ENCODE peak calls at places on chromosomes 1 and 21, in five cellular contexts. A, T, W, S and X are unnamed samples.

GRCh38 chr1:79100385-79100784 is 93.9 kb upstream of the ADGRL4 start:
- DNase-seq in W (no peak), T (no peak), A (peak; percentile 53), S (no peak), X (no peak)

GRCh38 chr21:43735236-43736091 is 16.5 kb downstream of the PDXK start:
- DNase-seq in W (no peak), S (no peak), A (no peak), T (peak; percentile 8), X (no peak)

GRCh38 chr1:199243423-199244061 is 604.7 kb downstream of the PTPRC start:
- DNase-seq in A (peak; percentile 49), W (peak; percentile 53), S (peak; percentile 39), T (peak; percentile 43), X (peak; percentile 7)

GRCh38 chr1:219039018-219039740 is 134.5 kb upstream of the LYPLAL1 start:
- DNase-seq in S (no peak), A (no peak), T (no peak), W (no peak), X (no peak)

GRCh38 chr1:237411621-237412020 is 369.6 kb downstream of the RYR2 start:
- DNase-seq in W (peak; percentile 21), A (no peak), S (no peak), T (no peak), X (peak; percentile 3)

GRCh38 chr1:39214021-39214713 is 9.7 kb downstream of the MACF1 start:
- DNase-seq in A (peak; percentile 61), S (no peak), W (no peak), T (no peak), X (peak; percentile 80)

GRCh38 chr1:47436304-47436978 is 1.4 kb upstream of the FOXD2 start:
- DNase-seq in S (peak; percentile 77), W (peak; percentile 65), T (peak; percentile 67), A (peak; percentile 54), X (peak; percentile 57)

GRCh38 chr1:52157582-52157981 is 15.7 kb downstream of the ZFYVE9 start:
- DNase-seq in W (no peak), T (no peak), S (no peak), A (no peak), X (no peak)

GRCh38 chr1:116111196-116112021 is at the start of gene MAB21L3:
- DNase-seq in S (no peak), T (no peak), W (no peak), A (no peak), X (peak; percentile 62)

GRCh38 chr1:231583376-231583775 is 43.2 kb upstream of the DISC1 start:
- DNase-seq in A (no peak), T (no peak), W (no peak), S (no peak), X (no peak)

GRCh38 chr1:231580874-231581273 is 45.7 kb upstream of the DISC1 start:
- DNase-seq in W (no peak), S (no peak), A (no peak), T (no peak), X (no peak)

GRCh38 chr1:231581859-231582258 is 44.7 kb upstream of the DISC1 start:
- DNase-seq in S (no peak), T (no peak), W (no peak), A (no peak), X (no peak)

GRCh38 chr1:231584117-231584516 is 42.5 kb upstream of the DISC1 start:
- DNase-seq in A (peak; percentile 67), S (no peak), W (no peak), T (no peak), X (no peak)
- H3K4me3 ChIP-seq in A (no peak overlapping the region), S (no peak overlapping the region), W (no peak overlapping the region), T (no peak overlapping the region), X (no peak overlapping the region)

GRCh38 chr1:31602081-31602480 is 15.4 kb upstream of the HCRTR1 start:
- DNase-seq in T (no peak), S (no peak), A (no peak), W (no peak), X (no peak)

GRCh38 chr1:31596737-31597097 is 20.4 kb downstream of the TINAGL1 start:
- DNase-seq in S (no peak), T (no peak), A (no peak), W (no peak), X (no peak)

GRCh38 chr1:31600641-31601040 is 16.8 kb upstream of the HCRTR1 start:
- DNase-seq in A (no peak), W (no peak), T (no peak), S (no peak), X (no peak)

GRCh38 chr1:31595836-31596736 is 19.8 kb downstream of the TINAGL1 start:
- DNase-seq in T (no peak), A (no peak), S (no peak), W (no peak), X (no peak)

GRCh38 chr1:31598980-31599379 is 18.5 kb upstream of the HCRTR1 start:
- DNase-seq in T (no peak), S (no peak), A (no peak), W (no peak), X (no peak)
- H3K4me1 ChIP-seq in T (no peaks in the 10 kb centered on the region), S (no peaks in the 10 kb centered on the region), A (no peaks in the 10 kb centered on the region), W (no peaks in the 10 kb centered on the region), X (peaks cover under 1% of the 10 kb centered on the region)

GRCh38 chr1:156760796-156761104 is 6.6 kb upstream of the PRCC start:
- DNase-seq in S (no peak), T (no peak), A (no peak), W (no peak), X (no peak)
- H3K4me3 ChIP-seq in S (no peak overlapping the region), T (no peak overlapping the region), A (no peak overlapping the region), W (no peak overlapping the region), X (no peak overlapping the region)

DNA sequence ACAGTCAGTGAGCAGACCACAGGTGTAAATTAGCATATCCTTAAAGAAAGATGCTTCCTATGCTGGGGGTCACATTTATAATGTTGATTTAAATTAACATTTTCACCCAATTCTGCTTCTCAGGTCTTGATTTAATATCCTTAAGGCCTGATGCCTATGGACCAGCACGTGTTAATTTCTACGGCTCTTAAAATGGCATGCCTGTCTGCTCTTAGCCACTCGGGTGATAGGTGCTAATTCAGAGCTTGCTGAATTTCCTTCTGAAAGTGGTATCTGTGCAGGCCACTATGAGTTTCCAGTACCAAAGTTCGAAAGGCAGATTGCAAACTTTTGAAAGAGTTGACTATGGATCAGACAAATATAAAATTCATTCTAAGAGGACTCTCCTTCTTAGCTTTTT is 487.4 kb upstream of the ADGRL2 start:
- DNase-seq in S (no peak), A (no peak), T (no peak), W (no peak), X (no peak)
- H3K4me1 ChIP-seq in S (no peaks in the 10 kb centered on the region), A (no peaks in the 10 kb centered on the region), T (peaks cover 15% of the 10 kb centered on the region), W (no peaks in the 10 kb centered on the region), X (peaks cover 3% of the 10 kb centered on the region)

GRCh38 chr1:192581131-192581927 is 5.8 kb downstream of the RGS1 start:
- DNase-seq in W (no peak), A (peak; percentile 70), S (no peak), T (no peak), X (no peak)

GRCh38 chr1:192578144-192578909 is 2.8 kb downstream of the RGS1 start:
- DNase-seq in T (no peak), A (no peak), W (no peak), S (no peak), X (no peak)

GRCh38 chr1:192579319-192579738 is 3.8 kb downstream of the RGS1 start:
- DNase-seq in W (no peak), S (no peak), A (peak; percentile 80), T (no peak), X (no peak)

GRCh38 chr1:192577145-192578140 is 1.9 kb downstream of the RGS1 start:
- DNase-seq in S (no peak), W (no peak), T (no peak), A (no peak), X (no peak)

GRCh38 chr1:192580351-192580962 is 4.9 kb downstream of the RGS1 start:
- DNase-seq in W (no peak), S (no peak), T (peak; percentile 30), A (peak; percentile 86), X (no peak)
- H3K4me3 ChIP-seq in W (no peak overlapping the region), S (no peak overlapping the region), T (no peak overlapping the region), A (no peak overlapping the region), X (no peak overlapping the region)

GRCh38 chr1:111620412-111620971 is 903 bp downstream of the RAP1A start:
- DNase-seq in T (no peak), A (no peak), S (no peak), W (no peak), X (no peak)
- H3K4me1 ChIP-seq in T (peaks cover 18% of the 10 kb centered on the region), A (peaks cover 3% of the 10 kb centered on the region), S (peaks cover 24% of the 10 kb centered on the region), W (peaks cover 80% of the 10 kb centered on the region), X (peaks cover 24% of the 10 kb centered on the region)

DNA sequence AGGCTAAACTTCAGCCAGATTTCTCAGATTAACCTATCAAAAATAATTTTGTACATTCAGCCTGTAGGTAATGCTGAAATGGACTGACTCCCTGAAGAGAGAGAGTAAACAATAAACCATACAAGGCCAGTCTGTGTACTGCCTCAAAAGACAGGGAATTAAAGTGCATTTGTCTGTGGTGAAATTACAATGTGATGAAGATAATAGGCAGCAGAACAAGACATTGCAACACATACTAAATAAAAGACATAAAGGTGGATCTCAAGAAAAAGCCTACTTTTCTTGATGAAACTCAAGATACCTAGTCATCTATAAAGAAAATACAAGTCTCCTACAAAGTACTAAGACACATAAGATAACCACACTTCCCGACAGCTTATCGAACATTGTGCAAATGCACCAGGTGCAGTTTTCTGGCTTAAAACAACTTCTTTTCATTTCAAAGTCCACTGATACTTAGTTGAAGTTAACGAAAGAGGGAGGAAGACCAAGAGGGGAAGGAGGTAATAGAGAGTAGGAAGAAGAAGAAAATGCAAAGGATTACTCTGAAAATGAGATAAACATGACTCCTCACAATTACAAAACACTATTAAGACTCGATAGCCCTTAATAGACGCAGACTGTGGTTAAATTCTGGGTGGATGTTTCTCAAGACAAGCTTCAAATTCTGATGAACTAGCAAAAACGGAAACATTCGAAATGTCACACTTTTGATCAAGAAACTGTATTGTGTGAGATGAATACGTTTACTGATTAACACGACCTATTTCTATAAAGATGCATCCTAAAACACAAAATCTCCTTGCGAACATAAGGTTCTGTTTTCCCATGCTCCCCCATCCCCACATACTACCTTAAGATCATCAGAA is 2.0 kb downstream of the HNRNPR start:
- DNase-seq in A (peak; percentile 26), W (no peak), T (no peak), S (no peak), X (no peak)
- H3K4me3 ChIP-seq in A (no peak overlapping the region), W (peak overlapping the region; percentile 81), T (peak overlapping the region; percentile 97), S (peak overlapping the region; percentile 92), X (no peak overlapping the region)

DNA sequence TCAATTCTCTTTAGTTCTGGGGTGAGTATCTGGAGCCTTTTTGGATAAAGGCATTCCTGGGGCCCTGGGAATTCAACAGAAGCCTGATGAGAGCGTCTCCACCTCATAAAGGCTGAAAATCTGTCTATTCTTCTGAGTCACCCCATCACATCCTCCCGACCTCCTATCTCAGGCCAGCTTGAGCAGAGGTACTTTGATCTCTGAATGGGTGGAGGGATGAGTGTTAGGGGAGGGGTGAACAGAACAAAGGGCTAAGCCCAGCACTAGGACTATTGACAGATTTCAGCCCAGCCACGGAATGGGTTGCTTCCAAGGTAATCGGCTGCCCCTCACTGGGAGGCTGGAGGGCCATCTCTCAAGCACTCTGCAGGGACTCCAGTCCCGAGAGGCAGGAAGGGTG is 2.5 kb upstream of the MYBPH start:
- DNase-seq in S (no peak), W (no peak), A (peak; percentile 33), T (no peak), X (no peak)
- H3K4me1 ChIP-seq in S (no peaks in the 10 kb centered on the region), W (no peaks in the 10 kb centered on the region), A (peaks cover 33% of the 10 kb centered on the region), T (peaks cover 4% of the 10 kb centered on the region), X (peaks cover under 1% of the 10 kb centered on the region)